ENCODE peak calls at places on chromosomes 5 and 9, in six cellular contexts. K is lower leg skin, G is endodermal cell, Q is A549, E is dorsolateral prefrontal cortex, Y is HCT116. U is an unnamed sample.

GRCh38 chr5:178392998-178393397 is 160.4 kb upstream of the PHYKPL start:
- DNase-seq in K (no peak), G (no peak), Q (no peak), E (no peak), Y (no peak), U (no peak)

GRCh38 chr9:112174965-112175795 is at the start of gene SUSD1:
- DNase-seq in K (no peak), G (peak), Q (no peak), E (peak), Y (no peak), U (no peak)

GRCh38 chr9:32644698-32645097 is 9.2 kb upstream of the TAF1L start:
- DNase-seq in K (no peak), G (no peak), Q (no peak), E (no peak), Y (no peak), U (peak)

GRCh38 chr5:176870110-176870591 is 29.0 kb downstream of the HK3 start:
- DNase-seq in K (no peak), G (peak), Q (peak), E (no peak), Y (peak), U (peak)

GRCh38 chr9:94817291-94818195 is 91.0 kb downstream of the AOPEP start:
- DNase-seq in K (no peak), G (no peak), Q (no peak), E (no peak), Y (no peak), U (no peak)

GRCh38 chr9:137234758-137235423 is 4.2 kb downstream of the SLC34A3 start:
- DNase-seq in K (no peak), G (no peak), Q (no peak), E (no peak), Y (no peak), U (no peak)

GRCh38 chr9:130023147-130023787 is 19.7 kb downstream of the FNBP1 start:
- DNase-seq in K (no peak), G (no peak), Q (no peak), E (no peak), Y (no peak), U (no peak)

GRCh38 chr9:77892171-77892570 is 139.4 kb downstream of the GNAQ start:
- DNase-seq in K (no peak), G (peak), Q (no peak), E (no peak), Y (no peak), U (no peak)

GRCh38 chr5:172860520-172861443 is 26.7 kb downstream of the ERGIC1 start:
- DNase-seq in K (peak), G (no peak), Q (no peak), E (peak), Y (no peak), U (no peak)

DNA sequence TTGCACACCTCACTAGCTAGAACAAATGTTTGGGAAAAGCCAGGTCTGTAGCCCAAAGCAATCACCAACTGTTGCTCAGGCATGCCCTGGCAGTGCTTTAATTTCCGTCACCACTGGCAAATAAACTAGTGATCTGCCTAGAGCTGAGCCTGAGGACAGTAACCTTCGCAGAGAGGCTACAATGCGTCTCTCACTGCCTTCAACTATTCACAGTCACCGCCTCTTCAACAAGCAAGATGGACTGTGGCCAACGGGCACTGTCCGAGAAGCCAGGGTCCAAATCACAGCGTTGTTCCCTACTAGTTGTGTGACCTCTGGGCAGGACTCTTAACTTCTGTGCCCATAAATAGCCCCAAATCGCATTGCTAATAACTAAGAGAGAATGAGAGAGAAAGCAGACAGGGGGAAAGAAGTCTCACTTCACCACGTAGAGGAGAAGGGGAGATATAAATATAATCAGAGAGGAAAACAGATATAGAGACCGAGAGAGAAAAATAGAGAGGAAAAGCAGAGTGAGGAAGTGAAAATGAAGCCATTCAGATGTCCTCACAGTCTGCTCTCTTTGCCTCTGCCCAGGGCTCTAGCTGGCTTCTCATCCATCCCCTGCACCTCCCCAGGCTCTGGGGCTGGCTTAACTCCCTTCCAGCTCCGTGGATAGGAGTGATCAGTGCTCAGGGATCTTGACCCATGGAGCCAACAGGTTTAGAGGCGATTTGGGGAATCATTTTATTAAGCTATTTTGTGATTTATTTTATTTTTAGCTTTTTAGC is 157.9 kb downstream of the ZDHHC21 start:
- DNase-seq in K (no peak), G (no peak), Q (no peak), E (no peak), Y (no peak), U (no peak)
- H3K4me3 ChIP-seq in K (no peak), G (no peak), Q (no peak), E (no peak), Y (no peak), U (no peak)

DNA sequence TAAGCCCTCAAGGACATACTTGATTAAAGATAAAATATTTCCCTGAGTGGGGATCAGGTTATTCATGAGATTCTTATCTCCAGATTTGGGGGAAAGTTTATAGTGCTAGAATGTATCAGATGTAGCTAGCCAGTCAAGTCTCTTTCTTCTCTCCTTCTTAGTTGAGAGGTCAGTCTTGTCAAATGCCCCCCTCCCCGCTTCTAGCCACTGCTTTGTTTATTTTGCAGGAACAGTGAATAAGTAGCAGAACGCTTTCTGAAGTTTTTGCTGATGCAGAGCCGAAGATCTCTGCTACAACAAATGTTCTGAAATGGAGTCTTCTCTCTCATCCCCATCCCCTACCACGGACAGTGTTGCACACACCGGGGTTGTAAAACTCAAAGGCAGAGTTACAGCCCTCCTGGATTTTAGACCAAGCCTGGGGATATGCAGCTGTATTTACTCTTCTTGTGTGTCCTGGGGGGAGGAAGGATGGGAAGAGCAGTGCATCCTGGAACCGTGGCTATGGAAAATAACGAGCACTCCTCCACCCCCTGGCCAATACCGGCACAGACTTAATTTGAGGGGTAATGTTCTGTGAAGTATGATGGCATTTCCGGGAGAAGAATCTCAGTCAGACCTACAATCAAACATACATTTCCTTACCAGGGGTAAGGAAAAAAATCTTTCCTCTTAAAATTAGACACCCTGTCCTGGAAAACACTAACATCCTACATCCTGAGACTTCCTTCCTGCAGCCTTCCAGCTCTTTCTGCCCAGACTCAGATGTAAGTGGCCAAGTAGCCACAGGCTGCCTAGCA is 10.7 kb upstream of the ERMP1 start:
- DNase-seq in K (no peak), G (no peak), Q (peak), E (no peak), Y (no peak), U (no peak)
- TF ChIP-seq CTCF in K (no peak), G (no peak), Q (no peak), E (no peak), Y (no peak), U (no peak)

DNA sequence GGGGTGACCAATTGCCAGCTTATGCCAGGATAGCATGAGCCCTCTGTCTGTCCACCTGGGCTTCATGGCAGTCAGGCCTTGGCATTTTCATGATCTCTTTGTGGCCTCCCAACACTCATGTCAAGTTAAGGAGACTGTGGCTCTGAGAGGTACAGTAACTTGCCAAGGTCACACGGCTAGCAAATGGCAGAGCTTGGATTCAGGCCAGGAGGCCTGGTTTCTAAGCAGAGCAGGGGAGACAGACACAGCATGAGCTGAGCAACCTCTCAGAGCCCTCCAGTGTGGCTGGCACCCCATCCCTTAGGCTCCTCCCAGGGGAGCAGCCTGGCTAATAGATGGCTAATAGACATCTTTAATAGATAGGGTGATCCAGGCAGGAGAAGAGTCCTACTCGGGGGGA is 4.0 kb downstream of the SYNPO start:
- DNase-seq in K (no peak), G (no peak), Q (no peak), E (no peak), Y (no peak), U (no peak)
- H3K4me3 ChIP-seq in K (no peak), G (no peak), Q (no peak), E (no peak), Y (no peak), U (no peak)

GRCh38 chr5:72441094-72441723 is 66.0 kb downstream of the ZNF366 start:
- DNase-seq in K (no peak), G (no peak), Q (no peak), E (no peak), Y (no peak), U (no peak)

GRCh38 chr5:72438141-72438540 is 69.1 kb downstream of the ZNF366 start:
- DNase-seq in K (no peak), G (no peak), Q (no peak), E (no peak), Y (no peak), U (no peak)

GRCh38 chr5:72439192-72439591 is 68.0 kb downstream of the ZNF366 start:
- DNase-seq in K (no peak), G (peak), Q (no peak), E (no peak), Y (no peak), U (no peak)

GRCh38 chr5:72441861-72442540 is 65.2 kb downstream of the ZNF366 start:
- DNase-seq in K (no peak), G (no peak), Q (peak), E (no peak), Y (peak), U (peak)

DNA sequence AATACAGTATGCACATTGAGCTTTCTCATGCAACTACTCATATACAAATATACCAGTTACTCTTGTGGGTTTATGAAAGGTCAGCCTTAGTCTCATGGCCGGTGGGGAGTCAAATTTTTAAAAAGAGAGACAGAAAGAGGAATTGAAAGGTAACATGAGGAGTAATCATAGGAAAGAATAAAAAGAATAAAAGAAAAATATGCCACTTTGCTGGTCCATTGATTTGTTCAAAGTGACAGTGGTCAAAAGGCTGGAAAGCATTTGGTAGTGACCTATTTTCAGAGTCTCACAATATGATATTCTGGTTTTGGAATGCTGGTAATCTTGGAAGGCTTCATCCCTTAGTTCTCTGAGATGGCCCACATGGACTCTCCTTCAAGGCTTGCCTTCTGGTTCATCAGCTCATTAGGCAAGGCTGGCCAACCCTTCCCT is 67.0 kb downstream of the ZNF366 start:
- DNase-seq in K (no peak), G (no peak), Q (no peak), E (no peak), Y (no peak), U (no peak)
- TF ChIP-seq CTCF in K (no peak), G (no peak), Q (no peak), E (no peak), Y (no peak), U (no peak)